ENCODE peak calls at places on chromosomes 13 and 19, in seven cellular contexts. Q is upper lobe of left lung, G is HCT116, S is lower leg skin, F is breast epithelium, U is H54, K is A549. P is an unnamed sample.

GRCh38 chr13:49226613-49227012 is 6.5 kb downstream of the MLNR start:
- DNase-seq in Q (no peak), G (no peak), S (no peak), F (no peak), U (no peak), K (no peak), P (no peak)

GRCh38 chr13:114212096-114212495 is 22.6 kb upstream of the CDC16 start:
- DNase-seq in Q (no peak), G (no peak), S (no peak), F (no peak), U (peak), K (no peak), P (no peak)

GRCh38 chr13:94329754-94330551 is 149.5 kb downstream of the DCT start:
- DNase-seq in Q (no peak), G (no peak), S (no peak), F (no peak), U (peak), K (peak), P (peak)

GRCh38 chr19:29775575-29775900 is 36.3 kb upstream of the CCNE1 start:
- DNase-seq in Q (no peak), G (no peak), S (no peak), F (no peak), U (no peak), K (no peak), P (no peak)

GRCh38 chr19:32416749-32417469 is 11.3 kb downstream of the DPY19L3 start:
- DNase-seq in Q (no peak), G (no peak), S (no peak), F (no peak), U (no peak), K (no peak), P (no peak)

GRCh38 chr19:30065680-30066606 is 123.9 kb downstream of the URI1 start:
- DNase-seq in Q (no peak), G (no peak), S (peak), F (no peak), U (no peak), K (no peak), P (no peak)

GRCh38 chr13:48006396-48006795 is 5.3 kb upstream of the SUCLA2 start:
- DNase-seq in Q (no peak), G (no peak), S (no peak), F (no peak), U (no peak), K (no peak), P (no peak)

GRCh38 chr19:49497047-49497789 is 984 bp downstream of the RPS11 start:
- DNase-seq in Q (no peak), G (no peak), S (peak), F (no peak), U (no peak), K (peak), P (peak)

GRCh38 chr13:98749501-98749900 is 3.0 kb downstream of the SLC15A1 start:
- DNase-seq in Q (no peak), G (no peak), S (no peak), F (no peak), U (no peak), K (no peak), P (no peak)

GRCh38 chr19:47221890-47222289 is 9.1 kb downstream of the BBC3 start:
- DNase-seq in Q (no peak), G (no peak), S (no peak), F (no peak), U (no peak), K (no peak), P (no peak)

GRCh38 chr19:17648097-17648660 is 40.0 kb downstream of the UNC13A start:
- DNase-seq in Q (peak), G (no peak), S (no peak), F (no peak), U (no peak), K (no peak), P (no peak)

GRCh38 chr13:70107498-70108271 is at the start of gene ATXN8OS:
- DNase-seq in Q (peak), G (no peak), S (no peak), F (no peak), U (no peak), K (no peak), P (no peak)

GRCh38 chr13:102648046-102648445 is 46.8 kb downstream of the METTL21C start:
- DNase-seq in Q (no peak), G (no peak), S (no peak), F (no peak), U (no peak), K (no peak), P (no peak)

DNA sequence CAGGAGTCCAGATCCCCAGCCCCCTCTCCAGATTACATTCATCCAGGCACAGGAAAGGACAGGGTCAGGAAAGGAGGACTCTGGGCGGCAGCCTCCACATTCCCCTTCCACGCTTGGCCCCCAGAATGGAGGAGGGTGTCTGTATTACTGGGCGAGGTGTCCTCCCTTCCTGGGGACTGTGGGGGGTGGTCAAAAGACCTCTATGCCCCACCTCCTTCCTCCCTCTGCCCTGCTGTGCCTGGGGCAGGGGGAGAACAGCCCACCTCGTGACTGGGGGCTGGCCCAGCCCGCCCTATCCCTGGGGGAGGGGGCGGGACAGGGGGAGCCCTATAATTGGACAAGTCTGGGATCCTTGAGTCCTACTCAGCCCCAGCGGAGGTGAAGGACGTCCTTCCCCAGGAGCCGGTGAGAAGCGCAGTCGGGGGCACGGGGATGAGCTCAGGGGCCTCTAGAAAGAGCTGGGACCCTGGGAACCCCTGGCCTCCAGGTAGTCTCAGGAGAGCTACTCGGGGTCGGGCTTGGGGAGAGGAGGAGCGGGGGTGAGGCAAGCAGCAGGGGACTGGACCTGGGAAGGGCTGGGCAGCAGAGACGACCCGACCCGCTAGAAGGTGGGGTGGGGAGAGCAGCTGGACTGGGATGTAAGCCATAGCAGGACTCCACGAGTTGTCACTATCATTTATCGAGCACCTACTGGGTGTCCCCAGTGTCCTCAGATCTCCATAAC is at the start of gene APOE:
- DNase-seq in Q (no peak), G (no peak), S (no peak), F (peak), U (no peak), K (no peak), P (no peak)
- TF ChIP-seq POLR2A in Q (no peak), G (no peak), S (no peak), F (no peak), U (no peak), K (no peak), P (peak)

GRCh38 chr19:34881982-34882381 is 44.7 kb upstream of the ZNF30 start:
- DNase-seq in Q (no peak), G (no peak), S (no peak), F (no peak), U (no peak), K (no peak), P (no peak)
- TF ChIP-seq POLR2A in Q (no peak), G (no peak), S (no peak), F (no peak), U (no peak), K (no peak), P (no peak)

DNA sequence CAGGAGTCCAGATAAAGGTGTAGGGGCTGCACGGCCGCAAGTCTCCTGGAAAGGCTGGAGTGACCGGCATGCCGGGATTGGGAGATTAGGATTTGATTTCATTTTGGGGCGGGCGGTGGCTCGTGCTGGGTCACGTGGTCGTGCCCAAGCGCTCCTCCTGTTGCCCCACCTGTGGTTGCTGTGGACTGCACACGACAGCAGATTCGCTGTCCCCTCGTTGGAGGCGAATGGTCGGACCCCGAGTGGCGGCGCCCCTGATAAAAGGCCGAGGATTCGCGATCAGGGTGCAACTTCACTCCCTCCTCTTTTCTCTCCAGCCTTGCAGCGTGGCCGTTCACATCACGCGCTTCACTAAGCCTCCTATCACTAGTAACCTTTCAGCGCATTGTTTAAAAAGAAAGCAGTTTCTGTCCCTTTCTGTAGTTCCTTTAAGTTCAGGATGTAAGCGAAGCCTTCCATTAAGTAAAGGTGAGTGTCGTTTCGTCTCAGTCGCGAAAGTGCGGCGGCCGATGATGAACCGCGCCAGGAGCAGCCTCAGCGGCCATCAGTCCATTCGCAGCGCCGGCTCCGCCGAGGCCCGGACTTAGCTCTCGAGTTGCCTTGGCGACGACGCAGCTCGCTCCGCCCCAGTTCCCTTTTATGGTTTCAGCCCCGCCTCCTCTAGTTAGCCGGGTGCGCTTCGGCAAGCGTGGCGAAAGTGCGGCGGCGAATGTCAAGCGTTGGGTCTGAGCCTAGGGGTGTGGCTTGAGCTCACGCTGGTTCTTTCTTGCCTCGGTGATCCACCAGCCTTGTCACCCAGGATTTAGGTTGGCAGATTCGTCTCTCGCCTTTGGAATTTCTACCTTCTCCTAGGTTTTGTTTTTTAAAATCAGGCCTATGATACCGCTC is 1.7 kb upstream of the PPP1R37 start:
- DNase-seq in Q (peak), G (peak), S (peak), F (peak), U (peak), K (peak), P (peak)
- TF ChIP-seq POLR2A in Q (peak), G (no peak), S (no peak), F (no peak), U (peak), K (no peak), P (peak)

GRCh38 chr19:2846180-2846935 is 5.1 kb downstream of the ZNF555 start:
- DNase-seq in Q (no peak), G (no peak), S (no peak), F (no peak), U (no peak), K (no peak), P (no peak)

GRCh38 chr19:2848625-2849024 is 7.3 kb downstream of the ZNF555 start:
- DNase-seq in Q (no peak), G (no peak), S (no peak), F (no peak), U (no peak), K (no peak), P (no peak)

GRCh38 chr19:2850256-2850925 is 9.1 kb downstream of the ZNF555 start:
- DNase-seq in Q (no peak), G (no peak), S (no peak), F (no peak), U (no peak), K (no peak), P (no peak)

GRCh38 chr19:2845107-2845506 is 3.8 kb downstream of the ZNF555 start:
- DNase-seq in Q (no peak), G (no peak), S (no peak), F (no peak), U (no peak), K (no peak), P (no peak)

DNA sequence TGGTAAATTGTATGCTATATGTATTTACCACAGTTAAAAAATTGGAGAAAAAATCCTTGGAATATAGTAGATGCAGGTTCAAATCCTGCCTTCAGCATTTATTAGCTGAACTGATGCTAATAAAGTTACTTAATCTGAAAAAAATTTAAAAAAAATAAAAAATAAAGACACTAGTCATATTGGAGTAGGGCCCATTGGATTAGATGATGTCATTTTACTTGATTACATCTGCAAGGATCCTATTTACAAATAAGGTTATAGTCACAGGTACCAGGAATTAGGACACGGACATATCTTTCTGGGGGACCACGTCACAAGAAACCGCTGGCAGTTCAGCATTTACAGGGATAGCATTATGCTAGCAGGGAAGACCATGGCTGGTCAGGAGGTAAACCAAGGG is 6.2 kb downstream of the ZNF555 start:
- DNase-seq in Q (no peak), G (no peak), S (no peak), F (no peak), U (no peak), K (no peak), P (no peak)
- TF ChIP-seq POLR2A in Q (no peak), G (no peak), S (no peak), F (no peak), U (no peak), K (no peak), P (no peak)

GRCh38 chr19:34254552-34255432 is at the start of gene GARRE1:
- DNase-seq in Q (peak), G (no peak), S (no peak), F (no peak), U (peak), K (peak), P (peak)

GRCh38 chr19:34256835-34257558 is 2.6 kb downstream of the GARRE1 start:
- DNase-seq in Q (no peak), G (no peak), S (peak), F (no peak), U (no peak), K (no peak), P (no peak)

GRCh38 chr19:34257559-34257924 is 3.2 kb downstream of the GARRE1 start:
- DNase-seq in Q (no peak), G (no peak), S (no peak), F (no peak), U (no peak), K (no peak), P (no peak)

GRCh38 chr19:34255546-34255945 is 1.2 kb downstream of the GARRE1 start:
- DNase-seq in Q (no peak), G (no peak), S (no peak), F (no peak), U (no peak), K (no peak), P (no peak)

GRCh38 chr19:34253711-34254551 is 423 bp upstream of the GARRE1 start:
- DNase-seq in Q (peak), G (no peak), S (peak), F (peak), U (no peak), K (no peak), P (peak)
- TF ChIP-seq POLR2A in Q (peak), G (peak), S (no peak), F (peak), U (peak), K (peak), P (peak)